ENCODE peak calls at places on chromosomes 3 and 15, in six cellular contexts. F is glutamatergic neuron, Z is ovary, D is pancreas, G is choroid plexus epithelial cell, S is GM13976. W is an unnamed sample.

GRCh38 chr3:68996356-68996995 is 17.0 kb downstream of the EOGT start:
- DNase-seq in Z (no peak), F (no peak), S (no peak), G (peak; percentile 70), D (no peak), W (no peak)

GRCh38 chr15:66905954-66906353 is 159.4 kb upstream of the SMAD3 start:
- DNase-seq in F (no peak), S (no peak), G (no peak), D (no peak), Z (no peak), W (no peak)

GRCh38 chr3:154716170-154716569 is 286.2 kb upstream of the GPR149 start:
- DNase-seq in D (no peak), Z (no peak), S (no peak), G (no peak), F (no peak), W (no peak)

GRCh38 chr3:128548426-128549282 is 55.7 kb upstream of the GATA2 start:
- DNase-seq in S (no peak), F (no peak), Z (no peak), D (no peak), G (peak; percentile 32), W (no peak)

GRCh38 chr15:88981244-88982215 is 68.4 kb upstream of the MFGE8 start:
- DNase-seq in S (no peak), F (no peak), Z (no peak), G (no peak), D (no peak), W (no peak)

GRCh38 chr15:50218691-50219090 is 36.7 kb downstream of the SLC27A2 start:
- DNase-seq in D (no peak), G (no peak), F (no peak), S (no peak), Z (no peak), W (no peak)

GRCh38 chr15:85313339-85313738 is 67.1 kb upstream of the AKAP13 start:
- DNase-seq in F (no peak), S (no peak), G (peak; percentile 60), D (no peak), Z (no peak), W (no peak)

GRCh38 chr3:122258757-122259371 is 66.2 kb upstream of the CSTA start:
- DNase-seq in S (peak; percentile 75), G (peak; percentile 65), F (peak; percentile 82), D (peak; percentile 73), Z (peak; percentile 25), W (peak; percentile 72)

GRCh38 chr3:28067014-28067413 is 174.4 kb upstream of the CMC1 start:
- DNase-seq in G (no peak), D (no peak), F (no peak), Z (no peak), S (no peak), W (no peak)

GRCh38 chr3:105661461-105661860 is 207.4 kb downstream of the CBLB start:
- DNase-seq in F (no peak), S (no peak), G (no peak), Z (no peak), D (no peak), W (no peak)

GRCh38 chr15:62845239-62846126 is 197.1 kb upstream of the TPM1 start:
- DNase-seq in G (peak; percentile 29), S (no peak), D (no peak), Z (no peak), F (no peak), W (no peak)

GRCh38 chr3:43615133-43615532 is 6.7 kb downstream of the ANO10 start:
- DNase-seq in D (no peak), F (no peak), Z (no peak), S (no peak), G (no peak), W (no peak)

GRCh38 chr3:43423142-43423541 is 136.8 kb downstream of the SNRK start:
- DNase-seq in G (peak; percentile 28), F (no peak), Z (peak; percentile 24), D (peak; percentile 86), S (no peak), W (no peak)

GRCh38 chr15:71237456-71238188 is 122.4 kb downstream of the THSD4 start:
- DNase-seq in G (peak; percentile 97), Z (peak; percentile 25), S (no peak), D (no peak), F (no peak), W (no peak)

GRCh38 chr15:28060005-28060404 is 39.1 kb downstream of the OCA2 start:
- DNase-seq in S (no peak), F (no peak), D (no peak), G (no peak), Z (no peak), W (no peak)
- TF ChIP-seq CTCF in S (no peak), F (no peak), D (no peak), G (no peak), Z (no peak), W (no peak)

GRCh38 chr15:51281368-51281967 is 56.9 kb downstream of the CYP19A1 start:
- DNase-seq in Z (peak; percentile 28), G (peak; percentile 79), F (peak; percentile 76), D (peak; percentile 52), S (peak; percentile 69), W (no peak)
- TF ChIP-seq CTCF in Z (no peak), G (peak; percentile 94), F (peak; percentile 54), D (peak; percentile 53), S (peak; percentile 69), W (peak; percentile 75)

DNA sequence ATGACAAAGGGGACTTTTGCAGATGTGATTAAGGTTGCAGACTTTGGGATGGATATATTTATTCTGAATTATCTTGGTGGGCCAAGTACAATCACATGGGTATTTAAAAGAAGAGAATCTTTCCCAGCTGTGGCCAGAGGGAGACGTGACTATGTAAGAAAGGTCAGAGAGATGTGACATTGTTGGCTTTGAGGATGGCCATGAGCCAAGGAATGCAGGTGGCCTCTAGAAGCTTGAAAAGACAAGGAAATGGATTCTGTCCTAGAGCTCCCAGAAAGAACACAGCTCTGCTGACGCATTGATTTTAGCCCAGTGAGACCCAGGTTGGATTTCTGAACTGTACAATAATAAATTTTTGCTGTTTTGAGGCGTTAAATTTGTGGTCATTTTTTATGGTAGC is 616.0 kb upstream of the TBL1XR1 start:
- DNase-seq in D (peak; percentile 33), F (no peak), G (peak; percentile 91), Z (no peak), S (no peak), W (no peak)
- TF ChIP-seq CTCF in D (no peak), F (no peak), G (no peak), Z (no peak), S (no peak), W (no peak)

GRCh38 chr3:139689122-139689521 is 11.3 kb upstream of the NMNAT3 start:
- DNase-seq in Z (no peak), S (no peak), F (peak; percentile 32), G (no peak), D (no peak), W (no peak)

GRCh38 chr3:139691619-139692018 is 13.8 kb upstream of the NMNAT3 start:
- DNase-seq in S (no peak), G (no peak), D (no peak), F (no peak), Z (no peak), W (no peak)

GRCh38 chr3:139695701-139696422 is 18.1 kb upstream of the NMNAT3 start:
- DNase-seq in D (no peak), S (no peak), Z (no peak), G (no peak), F (no peak), W (no peak)

GRCh38 chr3:139695007-139695406 is 17.2 kb upstream of the NMNAT3 start:
- DNase-seq in F (no peak), Z (no peak), S (no peak), D (no peak), G (no peak), W (no peak)

DNA sequence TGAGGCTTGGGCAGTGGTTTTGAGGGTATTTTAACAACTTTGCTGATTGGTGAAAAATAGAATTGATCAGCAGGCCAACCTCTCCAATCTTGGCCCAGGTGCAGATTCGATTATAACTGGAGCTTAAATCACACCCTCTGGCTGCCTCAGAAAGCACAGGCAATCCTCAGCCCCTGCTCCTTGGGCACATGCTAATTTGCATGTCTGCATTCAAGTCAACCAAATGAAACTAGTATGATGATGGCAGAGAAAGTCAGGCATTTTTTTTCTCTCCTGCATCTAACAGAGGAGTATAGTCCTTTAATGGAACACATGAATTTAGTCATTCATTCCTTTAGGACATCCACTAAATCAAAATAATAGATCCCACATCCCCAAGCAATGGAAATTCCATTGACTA is 16.8 kb upstream of the NMNAT3 start:
- DNase-seq in S (no peak), F (no peak), G (no peak), Z (no peak), D (no peak), W (no peak)
- TF ChIP-seq CTCF in S (no peak), F (no peak), G (no peak), Z (no peak), D (no peak), W (no peak)